ENCODE peak calls at places on chromosome 17, in six cellular contexts. C, I, X, V, N and S are unnamed samples.

GRCh38 chr17:82387577-82388106 is 16.1 kb downstream of the UTS2R start:
- DNase-seq in C (no peak), I (no peak), X (no peak), V (no peak), N (no peak), S (no peak)

GRCh38 chr17:35214631-35215273 is 20.6 kb upstream of the SLC35G3 start:
- DNase-seq in C (no peak), I (no peak), X (peak; percentile 32), V (no peak), N (no peak), S (no peak)

GRCh38 chr17:80254396-80255241 is 6.0 kb upstream of the RNF213 start:
- DNase-seq in C (peak; percentile 72), I (no peak), X (peak; percentile 60), V (peak; percentile 65), N (no peak), S (peak; percentile 85)

GRCh38 chr17:676060-676745 is 38.4 kb downstream of the VPS53 start:
- DNase-seq in C (no peak), I (no peak), X (no peak), V (no peak), N (no peak), S (no peak)

GRCh38 chr17:69141802-69142472 is at the start of gene ABCA6:
- DNase-seq in C (no peak), I (no peak), X (no peak), V (no peak), N (no peak), S (peak; percentile 37)

GRCh38 chr17:37813753-37814152 is 68.9 kb upstream of the HNF1B start:
- DNase-seq in C (no peak), I (no peak), X (no peak), V (no peak), N (no peak), S (peak; percentile 80)

GRCh38 chr17:50539762-50540440 is 7.1 kb upstream of the SPATA20 start:
- DNase-seq in C (no peak), I (no peak), X (no peak), V (no peak), N (no peak), S (no peak)

GRCh38 chr17:78120971-78121800 is 7.4 kb downstream of the TMC6 start:
- DNase-seq in C (no peak), I (no peak), X (peak; percentile 61), V (no peak), N (no peak), S (no peak)

GRCh38 chr17:9331512-9332163 is 244.0 kb downstream of the STX8 start:
- DNase-seq in C (no peak), I (no peak), X (no peak), V (no peak), N (no peak), S (no peak)

GRCh38 chr17:48728232-48729231 is at the start of gene HOXB13:
- DNase-seq in C (no peak), I (no peak), X (peak; percentile 62), V (no peak), N (no peak), S (peak; percentile 69)

GRCh38 chr17:67520282-67520906 is 143.3 kb downstream of the PITPNC1 start:
- DNase-seq in C (no peak), I (no peak), X (no peak), V (no peak), N (no peak), S (peak; percentile 58)

GRCh38 chr17:47975815-47976190 is 4.9 kb downstream of the CDK5RAP3 start:
- DNase-seq in C (no peak), I (no peak), X (no peak), V (no peak), N (no peak), S (no peak)

GRCh38 chr17:9258115-9259020 is 237.1 kb downstream of the NTN1 start:
- DNase-seq in C (no peak), I (no peak), X (no peak), V (no peak), N (no peak), S (no peak)

GRCh38 chr17:1626333-1626732 is 2.3 kb downstream of the SLC43A2 start:
- DNase-seq in C (no peak), I (no peak), X (no peak), V (no peak), N (no peak), S (no peak)

GRCh38 chr17:58369214-58370031 is 17.4 kb upstream of the SUPT4H1 start:
- DNase-seq in C (no peak), I (no peak), X (no peak), V (peak; percentile 25), N (no peak), S (no peak)

GRCh38 chr17:78559749-78560368 is 17.3 kb downstream of the DNAH17 start:
- DNase-seq in C (no peak), I (no peak), X (peak; percentile 35), V (no peak), N (no peak), S (no peak)